ENCODE peak calls at places on chromosomes 3 and 15, in four cellular contexts. N, S, W and E are unnamed samples.

GRCh38 chr15:95919460-95919859 is 411.0 kb upstream of the NR2F2 start:
- DNase-seq in N (no peak), S (no peak), W (no peak), E (no peak)

GRCh38 chr3:75015280-75015679 is 400.8 kb upstream of the CNTN3 start:
- DNase-seq in N (no peak), S (no peak), W (no peak), E (no peak)

GRCh38 chr15:71294636-71295241 is 179.5 kb downstream of the THSD4 start:
- DNase-seq in N (no peak), S (no peak), W (no peak), E (peak; percentile 38)

GRCh38 chr15:40499931-40500330 is 29.1 kb downstream of the CHST14 start:
- DNase-seq in N (no peak), S (no peak), W (no peak), E (no peak)

GRCh38 chr3:89098964-89099585 is 8.3 kb upstream of the EPHA3 start:
- DNase-seq in N (peak; percentile 56), S (no peak), W (no peak), E (peak; percentile 51)

GRCh38 chr15:51491941-51492340 is 130.6 kb downstream of the DMXL2 start:
- DNase-seq in N (no peak), S (no peak), W (no peak), E (peak; percentile 53)

GRCh38 chr3:138877246-138877645 is 42.5 kb upstream of the PIK3CB start:
- DNase-seq in N (no peak), S (no peak), W (no peak), E (no peak)

GRCh38 chr3:58688563-58688962 is 22.0 kb upstream of the FAM3D start:
- DNase-seq in N (no peak), S (no peak), W (no peak), E (no peak)

GRCh38 chr15:63792584-63792983 is 41.2 kb downstream of the HERC1 start:
- DNase-seq in N (no peak), S (no peak), W (no peak), E (no peak)

GRCh38 chr3:170907519-170908234 is 760 bp downstream of the EIF5A2 start:
- DNase-seq in N (no peak), S (no peak), W (no peak), E (no peak)

GRCh38 chr3:193593666-193594025 is 638 bp downstream of the OPA1 start:
- DNase-seq in N (no peak), S (no peak), W (peak; percentile 3), E (no peak)

GRCh38 chr3:16147226-16147625 is 27.3 kb upstream of the GALNT15 start:
- DNase-seq in N (no peak), S (peak; percentile 31), W (no peak), E (no peak)

GRCh38 chr15:58546635-58547627 is 115.1 kb downstream of the LIPC start:
- DNase-seq in N (peak; percentile 50), S (no peak), W (no peak), E (peak; percentile 79)

GRCh38 chr3:29503969-29504368 is 223.1 kb downstream of the RBMS3 start:
- DNase-seq in N (no peak), S (no peak), W (no peak), E (peak; percentile 50)

GRCh38 chr3:149586871-149587270 is 71.0 kb downstream of the WWTR1 start:
- DNase-seq in N (no peak), S (no peak), W (no peak), E (no peak)

GRCh38 chr3:196793224-196793623 is 53.6 kb downstream of the PAK2 start:
- DNase-seq in N (no peak), S (no peak), W (no peak), E (no peak)

GRCh38 chr3:133547432-133548041 is 25.9 kb upstream of the CDV3 start:
- DNase-seq in N (peak; percentile 77), S (no peak), W (no peak), E (peak; percentile 80)

GRCh38 chr3:27345959-27346865 is 23.0 kb downstream of the NEK10 start:
- DNase-seq in N (no peak), S (no peak), W (no peak), E (no peak)

GRCh38 chr3:194879991-194880939 is 194.6 kb downstream of the FAM43A start:
- DNase-seq in N (no peak), S (peak; percentile 92), W (no peak), E (no peak)

GRCh38 chr3:122186372-122186771 is 2.9 kb downstream of the CASR start:
- DNase-seq in N (no peak), S (no peak), W (no peak), E (no peak)

GRCh38 chr3:150414273-150414672 is 6.2 kb downstream of the TSC22D2 start:
- DNase-seq in N (no peak), S (no peak), W (no peak), E (no peak)

GRCh38 chr15:29612096-29612495 is 210.2 kb downstream of the TJP1 start:
- DNase-seq in N (no peak), S (no peak), W (no peak), E (no peak)

GRCh38 chr15:29612701-29613100 is 209.6 kb downstream of the TJP1 start:
- DNase-seq in N (no peak), S (no peak), W (no peak), E (no peak)

GRCh38 chr15:29616512-29616911 is 205.8 kb downstream of the TJP1 start:
- DNase-seq in N (no peak), S (no peak), W (no peak), E (no peak)

GRCh38 chr15:29615791-29616190 is 206.5 kb downstream of the TJP1 start:
- DNase-seq in N (no peak), S (no peak), W (no peak), E (no peak)

DNA sequence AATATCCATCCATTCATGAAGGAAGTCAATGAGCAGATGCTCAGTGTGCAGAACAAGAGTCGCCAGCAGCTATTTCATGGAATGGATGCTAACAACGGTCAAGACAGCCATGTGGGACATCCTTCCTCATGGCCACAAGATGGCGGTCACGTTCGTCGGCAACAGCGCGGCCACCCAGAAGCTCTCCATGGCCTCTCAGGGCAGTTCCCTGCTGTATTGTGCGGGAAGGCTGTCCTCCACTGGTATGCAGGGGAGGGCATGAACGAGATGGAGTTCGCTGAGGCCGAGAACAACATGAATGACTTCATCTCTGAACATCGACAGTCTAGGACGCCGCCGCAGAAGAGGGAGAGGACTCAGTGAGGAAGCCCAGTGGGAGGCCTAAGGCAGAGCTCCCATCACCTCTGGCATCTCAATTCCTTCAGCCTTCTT is 208.3 kb downstream of the TJP1 start:
- DNase-seq in N (peak; percentile 31), S (no peak), W (no peak), E (no peak)
- H3K27me3 ChIP-seq in N (no peaks in the 10 kb centered on the region), S (no peaks in the 10 kb centered on the region), W (no peaks in the 10 kb centered on the region), E (no peaks in the 10 kb centered on the region)

GRCh38 chr3:19598870-19599269 is 335.1 kb downstream of the EFHB start:
- DNase-seq in N (no peak), S (no peak), W (no peak), E (no peak)
- H3K9me3 ChIP-seq in N (no peaks in the 10 kb centered on the region), S (no peaks in the 10 kb centered on the region), W (no peaks in the 10 kb centered on the region), E (no peaks in the 10 kb centered on the region)

GRCh38 chr15:52780172-52780980 is 9.8 kb downstream of the ONECUT1 start:
- DNase-seq in N (peak; percentile 84), S (no peak), W (peak; percentile 45), E (peak; percentile 66)
- H3K27me3 ChIP-seq in N (no peaks in the 10 kb centered on the region), S (peaks cover 50% of the 10 kb centered on the region), W (peaks cover 49% of the 10 kb centered on the region), E (no peaks in the 10 kb centered on the region)

DNA sequence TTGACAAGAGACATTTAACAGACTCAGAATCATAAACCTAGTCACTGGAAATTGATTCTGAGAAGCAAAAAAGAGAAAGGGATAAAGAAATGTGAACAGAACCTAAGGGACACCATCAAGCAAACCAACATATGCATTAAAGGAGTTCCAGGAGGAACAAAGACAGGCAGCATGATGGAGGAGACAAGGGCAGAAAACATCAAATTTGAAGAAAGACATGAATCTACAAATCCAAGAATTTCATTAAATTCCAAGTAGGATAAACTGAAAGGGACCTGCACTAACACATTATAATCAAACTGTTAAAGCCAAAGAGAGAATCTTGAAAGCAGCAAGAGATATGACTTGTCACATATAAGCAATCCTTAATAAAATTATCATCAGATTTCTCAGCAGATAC is 122.3 kb downstream of the STT3B start:
- DNase-seq in N (no peak), S (no peak), W (no peak), E (no peak)
- H3K9me3 ChIP-seq in N (no peaks in the 10 kb centered on the region), S (no peaks in the 10 kb centered on the region), W (peaks cover 48% of the 10 kb centered on the region), E (peaks cover 15% of the 10 kb centered on the region)

GRCh38 chr3:99339222-99339621 is 299.2 kb upstream of the COL8A1 start:
- DNase-seq in N (no peak), S (no peak), W (no peak), E (no peak)
- H3K27me3 ChIP-seq in N (no peaks in the 10 kb centered on the region), S (no peaks in the 10 kb centered on the region), W (no peaks in the 10 kb centered on the region), E (no peaks in the 10 kb centered on the region)